ENCODE peak calls at places on chromosomes 1 and 21, in ten cellular contexts. Y, Z, B, M, E, S, L, I, K and F are unnamed samples.

GRCh38 chr1:65470766-65471165 is 50.3 kb downstream of the LEPR start:
- DNase-seq in I (peak; percentile 12), L (no peak), Y (no peak), B (no peak), E (peak; percentile 38), K (peak; percentile 47), Z (no peak), M (peak; percentile 41), S (no peak), F (no peak)

GRCh38 chr1:33436557-33437296 is 5.8 kb upstream of the PHC2 start:
- DNase-seq in K (no peak), Z (no peak), L (peak; percentile 29), I (no peak), S (no peak), B (no peak), E (no peak), M (no peak), Y (no peak), F (no peak)

GRCh38 chr1:235102993-235103411 is 25.6 kb downstream of the TOMM20 start:
- DNase-seq in S (no peak), E (no peak), K (no peak), L (no peak), B (no peak), I (no peak), M (no peak), Z (no peak), Y (no peak), F (no peak)

GRCh38 chr21:14602418-14602987 is 56.4 kb upstream of the SAMSN1 start:
- DNase-seq in B (no peak), Z (no peak), M (no peak), S (no peak), I (no peak), E (no peak), L (peak; percentile 32), K (no peak), Y (no peak), F (peak; percentile 7)

GRCh38 chr21:30717105-30717504 is 1.5 kb downstream of the KRTAP21-3 start:
- DNase-seq in S (no peak), B (peak; percentile 11), Z (no peak), I (no peak), L (no peak), K (peak; percentile 48), Y (no peak), M (no peak), E (no peak), F (no peak)

GRCh38 chr1:181754103-181754502 is 270.8 kb downstream of the CACNA1E start:
- DNase-seq in K (no peak), Z (no peak), L (no peak), I (no peak), B (no peak), Y (no peak), E (no peak), S (no peak), M (no peak), F (no peak)

GRCh38 chr1:163528710-163529348 is 207.1 kb downstream of the NUF2 start:
- DNase-seq in M (peak; percentile 55), Y (peak; percentile 5), Z (peak; percentile 46), L (peak; percentile 30), S (no peak), K (peak; percentile 13), B (no peak), I (no peak), E (peak; percentile 44), F (no peak)

GRCh38 chr1:44511769-44512168 is 106.7 kb downstream of the RNF220 start:
- DNase-seq in M (no peak), L (no peak), Z (no peak), B (no peak), K (no peak), I (no peak), S (no peak), Y (no peak), E (no peak), F (no peak)

GRCh38 chr21:29302340-29302991 is 3.7 kb downstream of the BACH1 start:
- DNase-seq in M (peak; percentile 20), Z (no peak), L (no peak), K (peak; percentile 36), S (no peak), B (no peak), E (no peak), I (no peak), Y (peak; percentile 24), F (no peak)

GRCh38 chr21:35172231-35172630 is 123.1 kb upstream of the RUNX1 start:
- DNase-seq in L (no peak), E (no peak), M (no peak), B (no peak), Y (no peak), K (no peak), Z (no peak), S (no peak), I (no peak), F (no peak)

GRCh38 chr1:248804771-248805681 is 20.7 kb downstream of the SH3BP5L start:
- DNase-seq in Y (no peak), Z (no peak), S (no peak), L (no peak), M (no peak), I (no peak), B (no peak), E (no peak), K (no peak), F (peak; percentile 70)

GRCh38 chr1:53682369-53682685 is 56.6 kb downstream of the GLIS1 start:
- DNase-seq in I (no peak), K (no peak), Z (no peak), M (no peak), B (no peak), Y (no peak), E (no peak), L (no peak), S (no peak), F (no peak)

GRCh38 chr1:41890841-41891311 is 27.8 kb downstream of the HIVEP3 start:
- DNase-seq in Z (peak; percentile 74), Y (peak; percentile 56), E (peak; percentile 29), K (peak; percentile 71), M (peak; percentile 65), B (no peak), S (peak; percentile 92), I (no peak), L (peak; percentile 47), F (no peak)

GRCh38 chr21:35406600-35406999 is 357.5 kb upstream of the RUNX1 start:
- DNase-seq in B (no peak), S (no peak), Y (no peak), Z (no peak), L (no peak), E (peak; percentile 61), K (no peak), M (no peak), I (no peak), F (no peak)

GRCh38 chr1:226656601-226657277 is 82.3 kb downstream of the ITPKB start:
- DNase-seq in B (no peak), Y (peak; percentile 90), K (peak; percentile 91), I (no peak), Z (no peak), M (peak; percentile 97), E (peak; percentile 69), S (no peak), L (no peak), F (no peak)

GRCh38 chr1:232628335-232629214 is 1.4 kb downstream of the SIPA1L2 start:
- DNase-seq in L (no peak), E (peak; percentile 67), M (peak; percentile 64), Y (peak; percentile 26), S (no peak), Z (no peak), K (peak; percentile 54), I (no peak), B (peak; percentile 4), F (no peak)

GRCh38 chr21:34582506-34583150 is 32.3 kb downstream of the RCAN1 start:
- DNase-seq in Z (no peak), S (no peak), K (peak; percentile 45), L (peak; percentile 31), Y (peak; percentile 88), I (no peak), B (no peak), E (peak; percentile 74), M (peak; percentile 65), F (peak; percentile 59)

GRCh38 chr1:153553691-153554608 is 4.9 kb upstream of the S100A3 start:
- DNase-seq in Y (no peak), E (no peak), I (no peak), M (peak; percentile 61), K (peak; percentile 19), S (no peak), L (no peak), Z (no peak), B (no peak), F (no peak)

GRCh38 chr1:7186382-7187120 is 401.3 kb downstream of the CAMTA1 start:
- DNase-seq in K (no peak), B (no peak), Z (no peak), L (no peak), Y (no peak), M (no peak), I (no peak), E (no peak), S (no peak), F (no peak)
- TF ChIP-seq CTCF in K (no peak), B (peak; percentile 15), Z (no peak), L (peak; percentile 3), Y (no peak), M (no peak), I (no peak), E (no peak), S (no peak), F (no peak)

GRCh38 chr1:208245185-208245705 is 1.1 kb upstream of the PLXNA2 start:
- DNase-seq in S (peak; percentile 90), B (peak; percentile 75), Y (peak; percentile 75), I (peak; percentile 71), L (peak; percentile 93), Z (peak; percentile 97), K (peak; percentile 89), E (peak; percentile 96), M (peak; percentile 97), F (peak; percentile 84)
- TF ChIP-seq CTCF in S (peak; percentile 90), B (peak; percentile 78), Y (peak; percentile 74), I (peak; percentile 81), L (peak; percentile 95), Z (peak; percentile 74), K (peak; percentile 80), E (peak; percentile 71), M (peak; percentile 72), F (peak; percentile 88)

DNA sequence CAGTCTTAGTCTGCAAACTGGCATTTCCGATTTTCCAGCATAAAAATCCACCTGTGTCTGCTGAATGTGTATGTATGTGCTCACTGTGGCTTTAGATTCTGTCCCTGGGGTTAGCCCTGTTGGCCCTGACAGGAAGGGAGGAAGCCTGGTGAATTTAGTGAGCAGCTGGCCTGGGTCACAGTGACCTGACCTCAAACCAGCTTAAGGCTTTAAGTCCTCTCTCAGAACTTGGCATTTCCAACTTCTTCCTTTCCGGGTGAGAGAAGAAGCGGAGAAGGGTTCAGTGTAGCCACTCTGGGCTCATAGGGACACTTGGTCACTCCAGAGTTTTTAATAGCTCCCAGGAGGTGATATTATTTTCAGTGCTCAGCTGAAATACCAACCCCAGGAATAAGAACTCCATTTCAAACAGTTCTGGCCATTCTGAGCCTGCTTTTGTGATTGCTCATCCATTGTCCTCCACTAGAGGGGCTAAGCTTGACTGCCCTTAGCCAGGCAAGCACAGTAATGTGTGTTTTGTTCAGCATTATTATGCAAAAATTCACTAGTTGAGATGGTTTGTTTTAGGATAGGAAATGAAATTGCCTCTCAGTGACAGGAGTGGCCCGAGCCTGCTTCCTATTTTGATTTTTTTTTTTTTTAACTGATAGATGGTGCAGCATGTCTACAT is 2.5 kb upstream of the OLFML3 start:
- DNase-seq in I (peak; percentile 50), K (peak; percentile 67), M (peak; percentile 75), L (peak; percentile 47), B (no peak), S (no peak), E (peak; percentile 70), Y (no peak), Z (no peak), F (no peak)
- TF ChIP-seq CTCF in I (peak; percentile 62), K (peak; percentile 84), M (peak; percentile 92), L (peak; percentile 51), B (peak; percentile 76), S (peak; percentile 43), E (peak; percentile 84), Y (peak; percentile 37), Z (peak; percentile 12), F (peak; percentile 28)

GRCh38 chr1:190373705-190374336 is 103.8 kb downstream of the BRINP3 start:
- DNase-seq in E (peak; percentile 52), S (no peak), K (peak; percentile 6), L (no peak), I (no peak), B (no peak), Y (peak; percentile 9), Z (no peak), M (peak; percentile 40), F (peak; percentile 4)
- TF ChIP-seq CTCF in E (peak; percentile 70), S (peak; percentile 61), K (peak; percentile 46), L (peak; percentile 44), I (peak; percentile 80), B (peak; percentile 58), Y (peak; percentile 74), Z (no peak), M (peak; percentile 65), F (peak; percentile 72)